ENCODE peak calls at places on chromosome 1, in seven cellular contexts. One of them, this sample, is unnamed.

GRCh38 chr1:234912541-234913312 is 215.9 kb downstream of the TOMM20 start:
- DNase-seq in stimulated activated CD4-positive, alpha-beta T cell treated with anti-CD3 and anti-CD28 coated beads, Interleukin-4, amount 100 ng/mL, for 48 hours: no peak
- DNase-seq in stomach: peak
- DNase-seq in germinal center: no peak
- DNase-seq in EL: no peak
- DNase-seq in astrocyte of the hippocampus: no peak
- DNase-seq in heart right ventricle: no peak
- DNase-seq in this sample: no peak

GRCh38 chr1:168783831-168784230 is 54.8 kb upstream of the DPT start:
- DNase-seq in germinal center: no peak
- DNase-seq in EL: no peak
- DNase-seq in heart right ventricle: peak
- DNase-seq in astrocyte of the hippocampus: no peak
- DNase-seq in stomach: no peak
- DNase-seq in stimulated activated CD4-positive, alpha-beta T cell treated with anti-CD3 and anti-CD28 coated beads, Interleukin-4, amount 100 ng/mL, for 48 hours: no peak
- DNase-seq in this sample: no peak

GRCh38 chr1:84122780-84123382 is 21.2 kb upstream of the PRKACB start:
- DNase-seq in EL: peak
- DNase-seq in astrocyte of the hippocampus: peak
- DNase-seq in stomach: peak
- DNase-seq in stimulated activated CD4-positive, alpha-beta T cell treated with anti-CD3 and anti-CD28 coated beads, Interleukin-4, amount 100 ng/mL, for 48 hours: peak
- DNase-seq in heart right ventricle: peak
- DNase-seq in germinal center: no peak
- DNase-seq in this sample: peak

GRCh38 chr1:245153081-245153644 is 1.6 kb upstream of the KIF26B start:
- DNase-seq in heart right ventricle: peak
- DNase-seq in stimulated activated CD4-positive, alpha-beta T cell treated with anti-CD3 and anti-CD28 coated beads, Interleukin-4, amount 100 ng/mL, for 48 hours: peak
- DNase-seq in stomach: peak
- DNase-seq in astrocyte of the hippocampus: peak
- DNase-seq in EL: peak
- DNase-seq in germinal center: peak
- DNase-seq in this sample: peak

GRCh38 chr1:32716312-32717126 is 13.9 kb upstream of the SYNC start:
- DNase-seq in astrocyte of the hippocampus: peak
- DNase-seq in heart right ventricle: no peak
- DNase-seq in germinal center: peak
- DNase-seq in stimulated activated CD4-positive, alpha-beta T cell treated with anti-CD3 and anti-CD28 coated beads, Interleukin-4, amount 100 ng/mL, for 48 hours: peak
- DNase-seq in stomach: peak
- DNase-seq in EL: no peak
- DNase-seq in this sample: peak

GRCh38 chr1:156754219-156754618 is 2.7 kb upstream of the HDGF start:
- DNase-seq in heart right ventricle: no peak
- DNase-seq in EL: no peak
- DNase-seq in stimulated activated CD4-positive, alpha-beta T cell treated with anti-CD3 and anti-CD28 coated beads, Interleukin-4, amount 100 ng/mL, for 48 hours: no peak
- DNase-seq in astrocyte of the hippocampus: no peak
- DNase-seq in germinal center: no peak
- DNase-seq in stomach: no peak
- DNase-seq in this sample: no peak

GRCh38 chr1:76867342-76868130 is at the start of gene ST6GALNAC5:
- DNase-seq in astrocyte of the hippocampus: peak
- DNase-seq in stimulated activated CD4-positive, alpha-beta T cell treated with anti-CD3 and anti-CD28 coated beads, Interleukin-4, amount 100 ng/mL, for 48 hours: peak
- DNase-seq in germinal center: no peak
- DNase-seq in heart right ventricle: no peak
- DNase-seq in stomach: no peak
- DNase-seq in EL: peak
- DNase-seq in this sample: peak

GRCh38 chr1:24443241-24443656 is 27.6 kb downstream of the NIPAL3 start:
- DNase-seq in stomach: no peak
- DNase-seq in astrocyte of the hippocampus: peak
- DNase-seq in germinal center: no peak
- DNase-seq in stimulated activated CD4-positive, alpha-beta T cell treated with anti-CD3 and anti-CD28 coated beads, Interleukin-4, amount 100 ng/mL, for 48 hours: no peak
- DNase-seq in EL: no peak
- DNase-seq in heart right ventricle: no peak
- DNase-seq in this sample: no peak

GRCh38 chr1:31642897-31643296 is 1.8 kb downstream of the PEF1 start:
- DNase-seq in stimulated activated CD4-positive, alpha-beta T cell treated with anti-CD3 and anti-CD28 coated beads, Interleukin-4, amount 100 ng/mL, for 48 hours: no peak
- DNase-seq in germinal center: no peak
- DNase-seq in heart right ventricle: no peak
- DNase-seq in EL: no peak
- DNase-seq in astrocyte of the hippocampus: no peak
- DNase-seq in stomach: no peak
- DNase-seq in this sample: no peak

GRCh38 chr1:155761746-155762400 is 73.0 kb downstream of the DAP3 start:
- DNase-seq in stomach: no peak
- DNase-seq in heart right ventricle: no peak
- DNase-seq in stimulated activated CD4-positive, alpha-beta T cell treated with anti-CD3 and anti-CD28 coated beads, Interleukin-4, amount 100 ng/mL, for 48 hours: no peak
- DNase-seq in astrocyte of the hippocampus: no peak
- DNase-seq in EL: no peak
- DNase-seq in germinal center: no peak
- DNase-seq in this sample: no peak

GRCh38 chr1:2526824-2527552 is 592 bp upstream of the PANK4 start:
- DNase-seq in heart right ventricle: peak
- DNase-seq in stimulated activated CD4-positive, alpha-beta T cell treated with anti-CD3 and anti-CD28 coated beads, Interleukin-4, amount 100 ng/mL, for 48 hours: peak
- DNase-seq in astrocyte of the hippocampus: peak
- DNase-seq in germinal center: peak
- DNase-seq in EL: peak
- DNase-seq in stomach: no peak
- DNase-seq in this sample: no peak

GRCh38 chr1:29876902-29877301 is 640.6 kb downstream of the PTPRU start:
- DNase-seq in stomach: no peak
- DNase-seq in germinal center: no peak
- DNase-seq in stimulated activated CD4-positive, alpha-beta T cell treated with anti-CD3 and anti-CD28 coated beads, Interleukin-4, amount 100 ng/mL, for 48 hours: no peak
- DNase-seq in EL: no peak
- DNase-seq in heart right ventricle: no peak
- DNase-seq in astrocyte of the hippocampus: no peak
- DNase-seq in this sample: no peak

GRCh38 chr1:186183219-186183618 is 191.8 kb downstream of the TPR start:
- DNase-seq in germinal center: no peak
- DNase-seq in stomach: no peak
- DNase-seq in astrocyte of the hippocampus: peak
- DNase-seq in EL: peak
- DNase-seq in stimulated activated CD4-positive, alpha-beta T cell treated with anti-CD3 and anti-CD28 coated beads, Interleukin-4, amount 100 ng/mL, for 48 hours: peak
- DNase-seq in heart right ventricle: no peak
- DNase-seq in this sample: peak

GRCh38 chr1:201655243-201655642 is 116.3 kb downstream of the NAV1 start:
- DNase-seq in germinal center: no peak
- DNase-seq in astrocyte of the hippocampus: peak
- DNase-seq in EL: peak
- DNase-seq in heart right ventricle: peak
- DNase-seq in stomach: no peak
- DNase-seq in stimulated activated CD4-positive, alpha-beta T cell treated with anti-CD3 and anti-CD28 coated beads, Interleukin-4, amount 100 ng/mL, for 48 hours: no peak
- DNase-seq in this sample: no peak

GRCh38 chr1:172499636-172500141 is 33.3 kb upstream of the SUCO start:
- DNase-seq in stimulated activated CD4-positive, alpha-beta T cell treated with anti-CD3 and anti-CD28 coated beads, Interleukin-4, amount 100 ng/mL, for 48 hours: no peak
- DNase-seq in stomach: no peak
- DNase-seq in heart right ventricle: peak
- DNase-seq in astrocyte of the hippocampus: peak
- DNase-seq in germinal center: no peak
- DNase-seq in EL: peak
- DNase-seq in this sample: no peak

GRCh38 chr1:58858344-58858673 is 74.5 kb upstream of the JUN start:
- DNase-seq in astrocyte of the hippocampus: peak
- DNase-seq in EL: no peak
- DNase-seq in stomach: no peak
- DNase-seq in stimulated activated CD4-positive, alpha-beta T cell treated with anti-CD3 and anti-CD28 coated beads, Interleukin-4, amount 100 ng/mL, for 48 hours: no peak
- DNase-seq in heart right ventricle: no peak
- DNase-seq in germinal center: no peak
- DNase-seq in this sample: no peak

GRCh38 chr1:77779529-77780281 is at the start of gene MIGA1:
- DNase-seq in EL: peak
- DNase-seq in germinal center: peak
- DNase-seq in stomach: peak
- DNase-seq in astrocyte of the hippocampus: peak
- DNase-seq in stimulated activated CD4-positive, alpha-beta T cell treated with anti-CD3 and anti-CD28 coated beads, Interleukin-4, amount 100 ng/mL, for 48 hours: peak
- DNase-seq in heart right ventricle: peak
- DNase-seq in this sample: peak

GRCh38 chr1:157363660-157364140 is 188.6 kb downstream of the FCRL5 start:
- DNase-seq in stimulated activated CD4-positive, alpha-beta T cell treated with anti-CD3 and anti-CD28 coated beads, Interleukin-4, amount 100 ng/mL, for 48 hours: no peak
- DNase-seq in EL: peak
- DNase-seq in stomach: peak
- DNase-seq in astrocyte of the hippocampus: peak
- DNase-seq in heart right ventricle: no peak
- DNase-seq in germinal center: peak
- DNase-seq in this sample: no peak

GRCh38 chr1:119285482-119285881 is 83.1 kb upstream of the HAO2 start:
- DNase-seq in astrocyte of the hippocampus: peak
- DNase-seq in EL: peak
- DNase-seq in heart right ventricle: no peak
- DNase-seq in stomach: no peak
- DNase-seq in stimulated activated CD4-positive, alpha-beta T cell treated with anti-CD3 and anti-CD28 coated beads, Interleukin-4, amount 100 ng/mL, for 48 hours: no peak
- DNase-seq in germinal center: no peak
- DNase-seq in this sample: no peak

GRCh38 chr1:6007318-6008083 is 15.3 kb upstream of the NPHP4 start:
- DNase-seq in astrocyte of the hippocampus: peak
- DNase-seq in germinal center: no peak
- DNase-seq in heart right ventricle: no peak
- DNase-seq in EL: no peak
- DNase-seq in stomach: no peak
- DNase-seq in stimulated activated CD4-positive, alpha-beta T cell treated with anti-CD3 and anti-CD28 coated beads, Interleukin-4, amount 100 ng/mL, for 48 hours: no peak
- DNase-seq in this sample: no peak

GRCh38 chr1:241499910-241500309 is 19.6 kb downstream of the FH start:
- DNase-seq in astrocyte of the hippocampus: peak
- DNase-seq in EL: peak
- DNase-seq in stomach: no peak
- DNase-seq in stimulated activated CD4-positive, alpha-beta T cell treated with anti-CD3 and anti-CD28 coated beads, Interleukin-4, amount 100 ng/mL, for 48 hours: no peak
- DNase-seq in germinal center: no peak
- DNase-seq in heart right ventricle: no peak
- DNase-seq in this sample: no peak

GRCh38 chr1:225483818-225484656 is 56.2 kb upstream of the LBR start:
- DNase-seq in astrocyte of the hippocampus: no peak
- DNase-seq in stomach: no peak
- DNase-seq in stimulated activated CD4-positive, alpha-beta T cell treated with anti-CD3 and anti-CD28 coated beads, Interleukin-4, amount 100 ng/mL, for 48 hours: no peak
- DNase-seq in germinal center: no peak
- DNase-seq in EL: no peak
- DNase-seq in heart right ventricle: no peak
- DNase-seq in this sample: peak

GRCh38 chr1:216532399-216532798 is 109.2 kb upstream of the USH2A start:
- DNase-seq in germinal center: no peak
- DNase-seq in EL: no peak
- DNase-seq in stimulated activated CD4-positive, alpha-beta T cell treated with anti-CD3 and anti-CD28 coated beads, Interleukin-4, amount 100 ng/mL, for 48 hours: no peak
- DNase-seq in heart right ventricle: no peak
- DNase-seq in stomach: no peak
- DNase-seq in astrocyte of the hippocampus: peak
- DNase-seq in this sample: no peak

GRCh38 chr1:183416850-183417690 is 1.1 kb downstream of the NMNAT2 start:
- DNase-seq in stimulated activated CD4-positive, alpha-beta T cell treated with anti-CD3 and anti-CD28 coated beads, Interleukin-4, amount 100 ng/mL, for 48 hours: peak
- DNase-seq in heart right ventricle: peak
- DNase-seq in EL: peak
- DNase-seq in stomach: peak
- DNase-seq in germinal center: peak
- DNase-seq in astrocyte of the hippocampus: peak
- DNase-seq in this sample: peak

GRCh38 chr1:218475275-218475674 is 130.1 kb downstream of the TGFB2 start:
- DNase-seq in germinal center: no peak
- DNase-seq in heart right ventricle: no peak
- DNase-seq in stomach: no peak
- DNase-seq in EL: peak
- DNase-seq in stimulated activated CD4-positive, alpha-beta T cell treated with anti-CD3 and anti-CD28 coated beads, Interleukin-4, amount 100 ng/mL, for 48 hours: no peak
- DNase-seq in astrocyte of the hippocampus: peak
- DNase-seq in this sample: no peak

GRCh38 chr1:186440584-186440983 is 20.3 kb downstream of the PDC start:
- DNase-seq in germinal center: no peak
- DNase-seq in heart right ventricle: no peak
- DNase-seq in stomach: no peak
- DNase-seq in astrocyte of the hippocampus: peak
- DNase-seq in stimulated activated CD4-positive, alpha-beta T cell treated with anti-CD3 and anti-CD28 coated beads, Interleukin-4, amount 100 ng/mL, for 48 hours: no peak
- DNase-seq in EL: no peak
- DNase-seq in this sample: no peak

GRCh38 chr1:100313382-100313781 is 38.9 kb upstream of the CDC14A start:
- DNase-seq in germinal center: no peak
- DNase-seq in EL: no peak
- DNase-seq in stomach: no peak
- DNase-seq in astrocyte of the hippocampus: no peak
- DNase-seq in heart right ventricle: no peak
- DNase-seq in stimulated activated CD4-positive, alpha-beta T cell treated with anti-CD3 and anti-CD28 coated beads, Interleukin-4, amount 100 ng/mL, for 48 hours: no peak
- DNase-seq in this sample: no peak

GRCh38 chr1:237864338-237865244 is 26.1 kb downstream of the ZP4 start:
- DNase-seq in stimulated activated CD4-positive, alpha-beta T cell treated with anti-CD3 and anti-CD28 coated beads, Interleukin-4, amount 100 ng/mL, for 48 hours: peak
- DNase-seq in EL: peak
- DNase-seq in stomach: peak
- DNase-seq in germinal center: no peak
- DNase-seq in astrocyte of the hippocampus: peak
- DNase-seq in heart right ventricle: peak
- DNase-seq in this sample: peak

GRCh38 chr1:201447911-201448871 is 20.8 kb downstream of the PHLDA3 start:
- DNase-seq in stomach: peak
- DNase-seq in germinal center: peak
- DNase-seq in stimulated activated CD4-positive, alpha-beta T cell treated with anti-CD3 and anti-CD28 coated beads, Interleukin-4, amount 100 ng/mL, for 48 hours: peak
- DNase-seq in heart right ventricle: peak
- DNase-seq in astrocyte of the hippocampus: peak
- DNase-seq in EL: peak
- DNase-seq in this sample: peak

GRCh38 chr1:56933161-56933560 is 32.7 kb downstream of the C8B start:
- DNase-seq in stomach: no peak
- DNase-seq in heart right ventricle: no peak
- DNase-seq in germinal center: no peak
- DNase-seq in EL: no peak
- DNase-seq in astrocyte of the hippocampus: no peak
- DNase-seq in stimulated activated CD4-positive, alpha-beta T cell treated with anti-CD3 and anti-CD28 coated beads, Interleukin-4, amount 100 ng/mL, for 48 hours: no peak
- DNase-seq in this sample: no peak

GRCh38 chr1:203534012-203534411 is 40.1 kb downstream of the OPTC start:
- DNase-seq in EL: no peak
- DNase-seq in heart right ventricle: no peak
- DNase-seq in astrocyte of the hippocampus: no peak
- DNase-seq in germinal center: no peak
- DNase-seq in stimulated activated CD4-positive, alpha-beta T cell treated with anti-CD3 and anti-CD28 coated beads, Interleukin-4, amount 100 ng/mL, for 48 hours: no peak
- DNase-seq in stomach: no peak
- DNase-seq in this sample: no peak

GRCh38 chr1:160359559-160360226 is 7.2 kb upstream of the NHLH1 start:
- DNase-seq in stomach: no peak
- DNase-seq in stimulated activated CD4-positive, alpha-beta T cell treated with anti-CD3 and anti-CD28 coated beads, Interleukin-4, amount 100 ng/mL, for 48 hours: no peak
- DNase-seq in astrocyte of the hippocampus: peak
- DNase-seq in germinal center: no peak
- DNase-seq in heart right ventricle: no peak
- DNase-seq in EL: no peak
- DNase-seq in this sample: no peak

GRCh38 chr1:176691251-176692228 is 228.6 kb downstream of the PAPPA2 start:
- DNase-seq in heart right ventricle: peak
- DNase-seq in stimulated activated CD4-positive, alpha-beta T cell treated with anti-CD3 and anti-CD28 coated beads, Interleukin-4, amount 100 ng/mL, for 48 hours: no peak
- DNase-seq in germinal center: peak
- DNase-seq in EL: peak
- DNase-seq in astrocyte of the hippocampus: peak
- DNase-seq in stomach: no peak
- DNase-seq in this sample: peak

GRCh38 chr1:37159102-37159501 is 124.8 kb upstream of the GRIK3 start:
- DNase-seq in germinal center: peak
- DNase-seq in astrocyte of the hippocampus: no peak
- DNase-seq in EL: no peak
- DNase-seq in stimulated activated CD4-positive, alpha-beta T cell treated with anti-CD3 and anti-CD28 coated beads, Interleukin-4, amount 100 ng/mL, for 48 hours: no peak
- DNase-seq in stomach: no peak
- DNase-seq in heart right ventricle: no peak
- DNase-seq in this sample: no peak

GRCh38 chr1:147580200-147580557 is 38.9 kb downstream of the BCL9 start:
- DNase-seq in germinal center: no peak
- DNase-seq in stomach: no peak
- DNase-seq in heart right ventricle: no peak
- DNase-seq in EL: peak
- DNase-seq in stimulated activated CD4-positive, alpha-beta T cell treated with anti-CD3 and anti-CD28 coated beads, Interleukin-4, amount 100 ng/mL, for 48 hours: no peak
- DNase-seq in astrocyte of the hippocampus: no peak
- DNase-seq in this sample: no peak

GRCh38 chr1:84997667-84998600 is 1.0 kb upstream of the MCOLN2 start:
- DNase-seq in stomach: no peak
- DNase-seq in astrocyte of the hippocampus: peak
- DNase-seq in stimulated activated CD4-positive, alpha-beta T cell treated with anti-CD3 and anti-CD28 coated beads, Interleukin-4, amount 100 ng/mL, for 48 hours: no peak
- DNase-seq in EL: peak
- DNase-seq in heart right ventricle: no peak
- DNase-seq in germinal center: peak
- DNase-seq in this sample: no peak

GRCh38 chr1:53087332-53088285 is 25.6 kb downstream of the PODN start:
- DNase-seq in heart right ventricle: peak
- DNase-seq in EL: no peak
- DNase-seq in stimulated activated CD4-positive, alpha-beta T cell treated with anti-CD3 and anti-CD28 coated beads, Interleukin-4, amount 100 ng/mL, for 48 hours: no peak
- DNase-seq in astrocyte of the hippocampus: no peak
- DNase-seq in stomach: no peak
- DNase-seq in germinal center: no peak
- DNase-seq in this sample: no peak

GRCh38 chr1:32741417-32742131 is 39.0 kb upstream of the SYNC start:
- DNase-seq in astrocyte of the hippocampus: peak
- DNase-seq in germinal center: peak
- DNase-seq in EL: peak
- DNase-seq in stimulated activated CD4-positive, alpha-beta T cell treated with anti-CD3 and anti-CD28 coated beads, Interleukin-4, amount 100 ng/mL, for 48 hours: no peak
- DNase-seq in heart right ventricle: no peak
- DNase-seq in stomach: no peak
- DNase-seq in this sample: peak

This sample was measured in left cardiac atrium.